ENCODE peak calls at places on chromosomes 13 and 19, in eight cellular contexts. One of them, this sample, is unnamed.

GRCh38 chr19:39211731-39212376 is 7.8 kb upstream of the SYCN start:
- DNase-seq in nephron progenitor cell: no peak
- DNase-seq in fibroblast of mammary gland: no peak
- DNase-seq in neural crest cell: no peak
- DNase-seq in mucosa of descending colon: no peak
- DNase-seq in endothelial cell: no peak
- DNase-seq in ascending aorta: no peak
- DNase-seq in mesothelial cell of epicardium: no peak
- DNase-seq in this sample: no peak

GRCh38 chr19:13051581-13052165 is 51.0 kb downstream of the LYL1 start:
- DNase-seq in nephron progenitor cell: peak; percentile 93
- DNase-seq in fibroblast of mammary gland: no peak
- DNase-seq in neural crest cell: peak; percentile 77
- DNase-seq in mucosa of descending colon: peak; percentile 83
- DNase-seq in endothelial cell: peak; percentile 67
- DNase-seq in ascending aorta: no peak
- DNase-seq in mesothelial cell of epicardium: peak; percentile 67
- DNase-seq in this sample: peak; percentile 93

GRCh38 chr13:111857846-111858560 is 208.9 kb upstream of the SOX1 start:
- DNase-seq in nephron progenitor cell: no peak
- DNase-seq in fibroblast of mammary gland: no peak
- DNase-seq in neural crest cell: no peak
- DNase-seq in mucosa of descending colon: no peak
- DNase-seq in endothelial cell: no peak
- DNase-seq in ascending aorta: no peak
- DNase-seq in mesothelial cell of epicardium: no peak
- DNase-seq in this sample: no peak

GRCh38 chr19:39826311-39826945 is 7.5 kb downstream of the DYRK1B start:
- DNase-seq in nephron progenitor cell: no peak
- DNase-seq in fibroblast of mammary gland: no peak
- DNase-seq in neural crest cell: no peak
- DNase-seq in mucosa of descending colon: no peak
- DNase-seq in endothelial cell: no peak
- DNase-seq in ascending aorta: no peak
- DNase-seq in mesothelial cell of epicardium: no peak
- DNase-seq in this sample: no peak

GRCh38 chr13:41122838-41123237 is 9.8 kb downstream of the KBTBD6 start:
- DNase-seq in nephron progenitor cell: no peak
- DNase-seq in fibroblast of mammary gland: peak; percentile 28
- DNase-seq in neural crest cell: no peak
- DNase-seq in mucosa of descending colon: no peak
- DNase-seq in endothelial cell: no peak
- DNase-seq in ascending aorta: no peak
- DNase-seq in mesothelial cell of epicardium: no peak
- DNase-seq in this sample: no peak

GRCh38 chr19:42092350-42092749 is 16.4 kb downstream of the ZNF574 start:
- DNase-seq in nephron progenitor cell: no peak
- DNase-seq in fibroblast of mammary gland: no peak
- DNase-seq in neural crest cell: no peak
- DNase-seq in mucosa of descending colon: peak; percentile 78
- DNase-seq in endothelial cell: peak; percentile 60
- DNase-seq in ascending aorta: no peak
- DNase-seq in mesothelial cell of epicardium: no peak
- DNase-seq in this sample: no peak

GRCh38 chr13:29125934-29126424 is 305.8 kb downstream of the MTUS2 start:
- DNase-seq in nephron progenitor cell: no peak
- DNase-seq in fibroblast of mammary gland: no peak
- DNase-seq in neural crest cell: no peak
- DNase-seq in mucosa of descending colon: no peak
- DNase-seq in endothelial cell: no peak
- DNase-seq in ascending aorta: no peak
- DNase-seq in mesothelial cell of epicardium: no peak
- DNase-seq in this sample: no peak

GRCh38 chr13:73835138-73835721 is 299.0 kb downstream of the KLF12 start:
- DNase-seq in nephron progenitor cell: peak; percentile 3
- DNase-seq in fibroblast of mammary gland: peak; percentile 59
- DNase-seq in neural crest cell: no peak
- DNase-seq in mucosa of descending colon: no peak
- DNase-seq in endothelial cell: no peak
- DNase-seq in ascending aorta: no peak
- DNase-seq in mesothelial cell of epicardium: no peak
- DNase-seq in this sample: no peak

GRCh38 chr13:44398606-44399005 is 25.0 kb downstream of the SERP2 start:
- DNase-seq in nephron progenitor cell: no peak
- DNase-seq in fibroblast of mammary gland: no peak
- DNase-seq in neural crest cell: no peak
- DNase-seq in mucosa of descending colon: no peak
- DNase-seq in endothelial cell: no peak
- DNase-seq in ascending aorta: no peak
- DNase-seq in mesothelial cell of epicardium: no peak
- DNase-seq in this sample: no peak

GRCh38 chr19:55158848-55159793 is 1.6 kb upstream of the TNNI3 start:
- DNase-seq in nephron progenitor cell: no peak
- DNase-seq in fibroblast of mammary gland: peak; percentile 61
- DNase-seq in neural crest cell: no peak
- DNase-seq in mucosa of descending colon: no peak
- DNase-seq in endothelial cell: no peak
- DNase-seq in ascending aorta: no peak
- DNase-seq in mesothelial cell of epicardium: no peak
- DNase-seq in this sample: no peak

GRCh38 chr19:40348961-40349507 is 539 bp downstream of the PLD3 start:
- DNase-seq in nephron progenitor cell: no peak
- DNase-seq in fibroblast of mammary gland: peak; percentile 79
- DNase-seq in neural crest cell: no peak
- DNase-seq in mucosa of descending colon: peak; percentile 23
- DNase-seq in endothelial cell: no peak
- DNase-seq in ascending aorta: no peak
- DNase-seq in mesothelial cell of epicardium: no peak
- DNase-seq in this sample: no peak

GRCh38 chr13:67238861-67239260 is 8.7 kb upstream of the PCDH9 start:
- DNase-seq in nephron progenitor cell: no peak
- DNase-seq in fibroblast of mammary gland: no peak
- DNase-seq in neural crest cell: no peak
- DNase-seq in mucosa of descending colon: no peak
- DNase-seq in endothelial cell: no peak
- DNase-seq in ascending aorta: no peak
- DNase-seq in mesothelial cell of epicardium: no peak
- DNase-seq in this sample: no peak

GRCh38 chr13:67232384-67232783 is 2.2 kb upstream of the PCDH9 start:
- DNase-seq in nephron progenitor cell: no peak
- DNase-seq in fibroblast of mammary gland: no peak
- DNase-seq in neural crest cell: no peak
- DNase-seq in mucosa of descending colon: no peak
- DNase-seq in endothelial cell: no peak
- DNase-seq in ascending aorta: no peak
- DNase-seq in mesothelial cell of epicardium: no peak
- DNase-seq in this sample: no peak

GRCh38 chr13:67235265-67235664 is 5.1 kb upstream of the PCDH9 start:
- DNase-seq in nephron progenitor cell: no peak
- DNase-seq in fibroblast of mammary gland: no peak
- DNase-seq in neural crest cell: no peak
- DNase-seq in mucosa of descending colon: no peak
- DNase-seq in endothelial cell: no peak
- DNase-seq in ascending aorta: no peak
- DNase-seq in mesothelial cell of epicardium: no peak
- DNase-seq in this sample: no peak

GRCh38 chr13:67238277-67238859 is 8.2 kb upstream of the PCDH9 start:
- DNase-seq in nephron progenitor cell: no peak
- DNase-seq in fibroblast of mammary gland: peak; percentile 48
- DNase-seq in neural crest cell: no peak
- DNase-seq in mucosa of descending colon: no peak
- DNase-seq in endothelial cell: no peak
- DNase-seq in ascending aorta: no peak
- DNase-seq in mesothelial cell of epicardium: no peak
- DNase-seq in this sample: no peak
- TF ChIP-seq CTCF in nephron progenitor cell: peak; percentile 83
- TF ChIP-seq CTCF in fibroblast of mammary gland: peak; percentile 61
- TF ChIP-seq CTCF in neural crest cell: peak; percentile 89
- TF ChIP-seq CTCF in mucosa of descending colon: peak; percentile 51
- TF ChIP-seq CTCF in endothelial cell: peak; percentile 90
- TF ChIP-seq CTCF in ascending aorta: peak; percentile 75
- TF ChIP-seq CTCF in mesothelial cell of epicardium: peak; percentile 93
- TF ChIP-seq CTCF in this sample: peak; percentile 90

GRCh38 chr19:2336528-2337328 is 8.2 kb downstream of the SPPL2B start:
- DNase-seq in nephron progenitor cell: peak; percentile 56
- DNase-seq in fibroblast of mammary gland: no peak
- DNase-seq in neural crest cell: no peak
- DNase-seq in mucosa of descending colon: no peak
- DNase-seq in endothelial cell: no peak
- DNase-seq in ascending aorta: no peak
- DNase-seq in mesothelial cell of epicardium: no peak
- DNase-seq in this sample: no peak

GRCh38 chr19:2338751-2339643 is 10.5 kb downstream of the SPPL2B start:
- DNase-seq in nephron progenitor cell: no peak
- DNase-seq in fibroblast of mammary gland: no peak
- DNase-seq in neural crest cell: no peak
- DNase-seq in mucosa of descending colon: no peak
- DNase-seq in endothelial cell: no peak
- DNase-seq in ascending aorta: no peak
- DNase-seq in mesothelial cell of epicardium: no peak
- DNase-seq in this sample: no peak

GRCh38 chr19:2335848-2336247 is 7.4 kb downstream of the SPPL2B start:
- DNase-seq in nephron progenitor cell: no peak
- DNase-seq in fibroblast of mammary gland: no peak
- DNase-seq in neural crest cell: no peak
- DNase-seq in mucosa of descending colon: no peak
- DNase-seq in endothelial cell: no peak
- DNase-seq in ascending aorta: no peak
- DNase-seq in mesothelial cell of epicardium: no peak
- DNase-seq in this sample: no peak

GRCh38 chr19:2338055-2338615 is 9.7 kb downstream of the SPPL2B start:
- DNase-seq in nephron progenitor cell: no peak
- DNase-seq in fibroblast of mammary gland: no peak
- DNase-seq in neural crest cell: no peak
- DNase-seq in mucosa of descending colon: no peak
- DNase-seq in endothelial cell: no peak
- DNase-seq in ascending aorta: no peak
- DNase-seq in mesothelial cell of epicardium: no peak
- DNase-seq in this sample: no peak

GRCh38 chr19:2337329-2337707 is 8.8 kb downstream of the SPPL2B start:
- DNase-seq in nephron progenitor cell: peak; percentile 80
- DNase-seq in fibroblast of mammary gland: peak; percentile 74
- DNase-seq in neural crest cell: peak; percentile 69
- DNase-seq in mucosa of descending colon: no peak
- DNase-seq in endothelial cell: no peak
- DNase-seq in ascending aorta: no peak
- DNase-seq in mesothelial cell of epicardium: peak; percentile 61
- DNase-seq in this sample: no peak
- TF ChIP-seq CTCF in nephron progenitor cell: peak; percentile 41
- TF ChIP-seq CTCF in fibroblast of mammary gland: peak; percentile 29
- TF ChIP-seq CTCF in neural crest cell: peak; percentile 58
- TF ChIP-seq CTCF in mucosa of descending colon: no peak
- TF ChIP-seq CTCF in endothelial cell: peak; percentile 52
- TF ChIP-seq CTCF in ascending aorta: no peak
- TF ChIP-seq CTCF in mesothelial cell of epicardium: peak; percentile 46
- TF ChIP-seq CTCF in this sample: no peak

DNA sequence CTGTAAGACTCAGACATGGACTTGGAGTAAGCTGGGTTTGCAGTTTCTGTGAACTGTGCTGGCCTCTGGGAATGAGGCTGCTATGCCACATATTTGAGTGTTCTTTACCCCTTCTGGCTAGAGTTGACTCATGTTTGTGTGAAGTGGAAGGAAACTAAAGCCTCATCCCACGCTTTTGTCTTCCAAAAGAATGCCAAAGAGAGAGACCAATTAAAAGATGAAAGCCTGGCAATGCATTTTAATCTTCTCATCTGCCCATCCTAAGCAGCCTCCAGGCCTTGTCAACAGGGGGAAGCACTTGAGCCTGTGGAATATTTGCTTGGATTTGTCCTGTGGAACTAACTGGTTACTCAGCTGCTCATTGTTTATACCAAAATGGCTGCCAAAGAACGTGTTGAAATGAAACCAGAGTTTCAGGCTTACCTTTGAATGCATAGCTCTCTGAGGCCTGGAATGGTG is 49.1 kb downstream of the LMO7 start:
- DNase-seq in nephron progenitor cell: no peak
- DNase-seq in fibroblast of mammary gland: peak; percentile 85
- DNase-seq in neural crest cell: no peak
- DNase-seq in mucosa of descending colon: no peak
- DNase-seq in endothelial cell: no peak
- DNase-seq in ascending aorta: no peak
- DNase-seq in mesothelial cell of epicardium: no peak
- DNase-seq in this sample: no peak
- TF ChIP-seq CTCF in nephron progenitor cell: no peak
- TF ChIP-seq CTCF in fibroblast of mammary gland: peak; percentile 48
- TF ChIP-seq CTCF in neural crest cell: no peak
- TF ChIP-seq CTCF in mucosa of descending colon: no peak
- TF ChIP-seq CTCF in endothelial cell: no peak
- TF ChIP-seq CTCF in ascending aorta: no peak
- TF ChIP-seq CTCF in mesothelial cell of epicardium: no peak
- TF ChIP-seq CTCF in this sample: no peak

GRCh38 chr13:91922969-91923592 is 524.7 kb downstream of the GPC5 start:
- DNase-seq in nephron progenitor cell: no peak
- DNase-seq in fibroblast of mammary gland: no peak
- DNase-seq in neural crest cell: no peak
- DNase-seq in mucosa of descending colon: no peak
- DNase-seq in endothelial cell: no peak
- DNase-seq in ascending aorta: no peak
- DNase-seq in mesothelial cell of epicardium: no peak
- DNase-seq in this sample: no peak
- TF ChIP-seq CTCF in nephron progenitor cell: peak; percentile 38
- TF ChIP-seq CTCF in fibroblast of mammary gland: no peak
- TF ChIP-seq CTCF in neural crest cell: peak; percentile 49
- TF ChIP-seq CTCF in mucosa of descending colon: no peak
- TF ChIP-seq CTCF in endothelial cell: peak; percentile 77
- TF ChIP-seq CTCF in ascending aorta: no peak
- TF ChIP-seq CTCF in mesothelial cell of epicardium: peak; percentile 50
- TF ChIP-seq CTCF in this sample: no peak

DNA sequence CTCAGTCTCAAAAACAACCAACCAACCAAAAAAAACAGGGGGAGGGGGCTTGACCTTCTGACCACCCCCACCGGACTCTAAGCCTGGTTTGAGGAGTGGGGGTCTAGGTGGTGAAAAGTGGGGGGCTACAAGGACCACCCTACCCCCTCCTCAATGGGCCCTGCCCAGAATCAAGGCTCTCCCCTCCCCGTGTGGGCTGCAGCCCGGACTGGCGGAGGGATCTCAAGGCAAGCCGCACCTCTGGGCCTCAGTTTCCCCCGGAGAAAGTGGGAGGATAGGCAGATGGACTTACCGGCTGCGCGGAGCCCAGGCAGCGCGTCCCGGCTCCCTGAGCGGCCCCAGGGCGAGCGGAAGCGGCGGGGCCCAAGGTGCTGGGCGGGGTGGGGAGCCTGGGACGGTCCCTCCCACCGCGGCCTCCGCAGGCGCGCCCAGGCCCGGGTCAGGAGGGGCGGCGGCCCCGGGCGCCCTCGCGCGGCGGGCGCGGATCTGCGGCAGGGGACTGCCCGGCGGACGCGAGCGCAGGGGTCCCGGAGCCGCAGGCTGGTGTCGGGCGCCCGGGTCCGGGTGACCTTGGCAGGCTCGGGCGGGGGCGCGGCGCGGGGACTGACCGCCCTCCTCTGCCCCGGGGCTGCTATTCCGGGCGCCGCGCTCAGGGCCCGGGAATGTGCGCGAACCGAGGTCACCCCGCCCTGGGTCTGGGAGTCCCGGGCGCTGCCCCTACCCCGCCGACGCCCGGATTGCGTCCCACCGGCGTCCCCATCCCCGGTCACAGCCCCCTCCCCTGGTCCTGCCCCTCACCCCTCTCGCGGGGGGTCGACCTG is at the start of gene ADAMTSL5:
- DNase-seq in nephron progenitor cell: peak; percentile 51
- DNase-seq in fibroblast of mammary gland: peak; percentile 37
- DNase-seq in neural crest cell: no peak
- DNase-seq in mucosa of descending colon: peak; percentile 78
- DNase-seq in endothelial cell: no peak
- DNase-seq in ascending aorta: no peak
- DNase-seq in mesothelial cell of epicardium: no peak
- DNase-seq in this sample: peak; percentile 81
- TF ChIP-seq CTCF in nephron progenitor cell: no peak
- TF ChIP-seq CTCF in fibroblast of mammary gland: no peak
- TF ChIP-seq CTCF in neural crest cell: peak; percentile 16
- TF ChIP-seq CTCF in mucosa of descending colon: peak; percentile 18
- TF ChIP-seq CTCF in endothelial cell: no peak
- TF ChIP-seq CTCF in ascending aorta: no peak
- TF ChIP-seq CTCF in mesothelial cell of epicardium: no peak
- TF ChIP-seq CTCF in this sample: no peak

This sample was measured in upper lobe of right lung.